ENCODE peak calls at places on chromosomes 16 and 17, in four cellular contexts. One of them, this sample, is unnamed.

GRCh38 chr16:87681990-87682570 is 79.8 kb downstream of the JPH3 start:
- DNase-seq in K562: no peak
- DNase-seq in H1: no peak
- DNase-seq in HepG2: peak
- DNase-seq in this sample: peak

GRCh38 chr16:10178079-10178478 is 4.1 kb downstream of the GRIN2A start:
- DNase-seq in K562: no peak
- DNase-seq in H1: no peak
- DNase-seq in HepG2: no peak
- DNase-seq in this sample: no peak

GRCh38 chr17:40038882-40039513 is 15.2 kb downstream of the MED24 start:
- DNase-seq in K562: no peak
- DNase-seq in H1: no peak
- DNase-seq in HepG2: peak
- DNase-seq in this sample: peak

GRCh38 chr17:73613271-73613941 is 30.8 kb downstream of the SDK2 start:
- DNase-seq in K562: no peak
- DNase-seq in H1: peak
- DNase-seq in HepG2: no peak
- DNase-seq in this sample: no peak

GRCh38 chr17:82985973-82986372 is 93.4 kb upstream of the METRNL start:
- DNase-seq in K562: no peak
- DNase-seq in H1: no peak
- DNase-seq in HepG2: no peak
- DNase-seq in this sample: no peak

GRCh38 chr17:41420134-41420533 is 4.3 kb downstream of the KRT37 start:
- DNase-seq in K562: no peak
- DNase-seq in H1: no peak
- DNase-seq in HepG2: no peak
- DNase-seq in this sample: no peak

GRCh38 chr17:4498461-4499397 is at the start of gene SPNS2:
- DNase-seq in K562: peak
- DNase-seq in H1: no peak
- DNase-seq in HepG2: no peak
- DNase-seq in this sample: peak

GRCh38 chr16:1049113-1049975 is 23.2 kb upstream of the SSTR5 start:
- DNase-seq in K562: no peak
- DNase-seq in H1: no peak
- DNase-seq in HepG2: no peak
- DNase-seq in this sample: no peak

GRCh38 chr16:56614549-56614991 is 6.2 kb downstream of the MT2A start:
- DNase-seq in K562: no peak
- DNase-seq in H1: no peak
- DNase-seq in HepG2: peak
- DNase-seq in this sample: peak

GRCh38 chr17:45813051-45813731 is 29.1 kb downstream of the CRHR1 start:
- DNase-seq in K562: peak
- DNase-seq in H1: peak
- DNase-seq in HepG2: no peak
- DNase-seq in this sample: no peak

GRCh38 chr17:42428141-42428944 is 5.3 kb upstream of the CAVIN1 start:
- DNase-seq in K562: no peak
- DNase-seq in H1: no peak
- DNase-seq in HepG2: peak
- DNase-seq in this sample: peak

GRCh38 chr17:14552311-14552710 is 251.4 kb downstream of the HS3ST3B1 start:
- DNase-seq in K562: no peak
- DNase-seq in H1: no peak
- DNase-seq in HepG2: no peak
- DNase-seq in this sample: no peak

GRCh38 chr17:44820631-44821196 is 9.4 kb downstream of the GJC1 start:
- DNase-seq in K562: no peak
- DNase-seq in H1: no peak
- DNase-seq in HepG2: peak
- DNase-seq in this sample: peak

GRCh38 chr17:74052993-74053744 is 150.3 kb upstream of the RPL38 start:
- DNase-seq in K562: no peak
- DNase-seq in H1: no peak
- DNase-seq in HepG2: no peak
- DNase-seq in this sample: no peak

GRCh38 chr17:52024296-52024870 is 134.1 kb downstream of the CA10 start:
- DNase-seq in K562: no peak
- DNase-seq in H1: no peak
- DNase-seq in HepG2: no peak
- DNase-seq in this sample: no peak

GRCh38 chr16:10951016-10951415 is 6.7 kb downstream of the CLEC16A start:
- DNase-seq in K562: no peak
- DNase-seq in H1: no peak
- DNase-seq in HepG2: no peak
- DNase-seq in this sample: no peak

GRCh38 chr17:75509528-75510258 is 5.6 kb downstream of the CASKIN2 start:
- DNase-seq in K562: no peak
- DNase-seq in H1: no peak
- DNase-seq in HepG2: no peak
- DNase-seq in this sample: no peak

GRCh38 chr17:45314761-45315549 is 1.9 kb downstream of the MAP3K14 start:
- DNase-seq in K562: no peak
- DNase-seq in H1: no peak
- DNase-seq in HepG2: no peak
- DNase-seq in this sample: peak

GRCh38 chr16:89925596-89926079 is 2.5 kb downstream of the TUBB3 start:
- DNase-seq in K562: no peak
- DNase-seq in H1: no peak
- DNase-seq in HepG2: no peak
- DNase-seq in this sample: no peak
- TF ChIP-seq RNF2 in K562: no peak
- TF ChIP-seq RNF2 in H1: no peak
- TF ChIP-seq RNF2 in HepG2: no peak
- TF ChIP-seq RNF2 in this sample: no peak

GRCh38 chr16:12062343-12063003 is 85.9 kb downstream of the SNX29 start:
- DNase-seq in K562: no peak
- DNase-seq in H1: no peak
- DNase-seq in HepG2: no peak
- DNase-seq in this sample: no peak
- TF ChIP-seq RNF2 in K562: no peak
- TF ChIP-seq RNF2 in H1: no peak
- TF ChIP-seq RNF2 in HepG2: no peak
- TF ChIP-seq RNF2 in this sample: no peak

DNA sequence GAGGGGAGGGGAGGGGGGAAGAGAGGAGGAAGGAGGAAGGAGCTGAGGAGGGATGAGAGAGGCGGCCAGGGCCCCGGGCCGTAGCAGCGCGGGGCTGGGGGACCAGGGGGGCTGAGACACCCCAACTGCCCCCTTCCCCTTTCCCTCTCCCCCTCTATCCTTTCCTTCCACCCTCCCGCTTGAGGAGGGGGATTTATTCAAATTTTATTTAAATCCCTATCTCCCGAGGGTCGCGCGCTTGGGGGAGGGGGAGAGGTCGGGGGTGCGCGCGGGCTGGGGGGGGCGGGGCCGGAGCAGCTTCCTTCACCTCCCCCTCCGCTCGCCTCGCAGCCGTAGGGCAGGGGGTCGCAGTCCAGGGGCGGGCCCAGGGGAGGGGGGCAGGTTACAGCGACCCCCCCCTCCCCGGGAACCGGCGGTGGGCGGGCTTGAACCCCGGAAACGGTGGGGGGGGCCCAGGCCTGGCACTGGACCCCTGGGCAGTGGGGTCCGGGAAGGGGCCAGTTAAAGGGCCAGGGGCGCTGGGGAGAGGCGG is at the start of gene FBXL19:
- DNase-seq in K562: no peak
- DNase-seq in H1: no peak
- DNase-seq in HepG2: no peak
- DNase-seq in this sample: no peak
- TF ChIP-seq RNF2 in K562: no peak
- TF ChIP-seq RNF2 in H1: no peak
- TF ChIP-seq RNF2 in HepG2: no peak
- TF ChIP-seq RNF2 in this sample: no peak

GRCh38 chr17:48545022-48545376 is at the start of gene HOXB2:
- DNase-seq in K562: peak
- DNase-seq in H1: no peak
- DNase-seq in HepG2: no peak
- DNase-seq in this sample: no peak
- TF ChIP-seq RNF2 in K562: no peak
- TF ChIP-seq RNF2 in H1: no peak
- TF ChIP-seq RNF2 in HepG2: no peak
- TF ChIP-seq RNF2 in this sample: no peak

DNA sequence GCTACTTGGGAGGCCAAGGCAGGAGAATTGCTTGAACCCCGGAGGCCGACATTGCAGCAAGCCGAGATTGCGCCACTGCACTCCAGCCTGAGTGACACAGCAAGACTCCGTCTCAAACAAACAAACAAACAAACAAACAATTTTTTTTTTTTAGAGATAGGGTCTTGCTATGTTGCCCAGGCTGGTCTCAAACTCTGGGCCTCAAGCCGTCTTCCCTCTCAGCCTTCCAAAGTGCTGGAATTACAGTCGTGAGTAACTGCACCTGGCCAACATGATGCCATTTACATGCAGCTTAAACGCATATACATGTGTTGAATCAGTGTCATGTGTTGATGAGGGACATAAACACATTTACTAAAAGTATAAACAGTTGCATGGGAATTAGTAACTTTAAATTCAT is 2.0 kb upstream of the SLFN5 start:
- DNase-seq in K562: no peak
- DNase-seq in H1: no peak
- DNase-seq in HepG2: no peak
- DNase-seq in this sample: no peak
- TF ChIP-seq RNF2 in K562: no peak
- TF ChIP-seq RNF2 in H1: no peak
- TF ChIP-seq RNF2 in HepG2: no peak
- TF ChIP-seq RNF2 in this sample: no peak

GRCh38 chr16:27301236-27301861 is 12.4 kb upstream of the IL4R start:
- DNase-seq in K562: no peak
- DNase-seq in H1: no peak
- DNase-seq in HepG2: no peak
- DNase-seq in this sample: no peak

GRCh38 chr16:27303256-27304100 is 10.3 kb upstream of the IL4R start:
- DNase-seq in K562: no peak
- DNase-seq in H1: no peak
- DNase-seq in HepG2: no peak
- DNase-seq in this sample: no peak

GRCh38 chr16:27304102-27304501 is 9.7 kb upstream of the IL4R start:
- DNase-seq in K562: no peak
- DNase-seq in H1: no peak
- DNase-seq in HepG2: no peak
- DNase-seq in this sample: no peak

GRCh38 chr16:27304881-27305280 is 8.9 kb upstream of the IL4R start:
- DNase-seq in K562: no peak
- DNase-seq in H1: no peak
- DNase-seq in HepG2: no peak
- DNase-seq in this sample: no peak

GRCh38 chr16:27302126-27302525 is 11.6 kb upstream of the IL4R start:
- DNase-seq in K562: no peak
- DNase-seq in H1: no peak
- DNase-seq in HepG2: no peak
- DNase-seq in this sample: no peak
- TF ChIP-seq RNF2 in K562: no peak
- TF ChIP-seq RNF2 in H1: no peak
- TF ChIP-seq RNF2 in HepG2: no peak
- TF ChIP-seq RNF2 in this sample: no peak

GRCh38 chr17:21173543-21173942 is 40.4 kb downstream of the TMEM11 start:
- DNase-seq in K562: no peak
- DNase-seq in H1: no peak
- DNase-seq in HepG2: no peak
- DNase-seq in this sample: no peak

GRCh38 chr17:21171970-21172510 is 41.9 kb downstream of the TMEM11 start:
- DNase-seq in K562: no peak
- DNase-seq in H1: no peak
- DNase-seq in HepG2: no peak
- DNase-seq in this sample: no peak

GRCh38 chr17:21170829-21171228 is 43.1 kb downstream of the TMEM11 start:
- DNase-seq in K562: no peak
- DNase-seq in H1: no peak
- DNase-seq in HepG2: no peak
- DNase-seq in this sample: no peak

GRCh38 chr17:21169496-21169895 is 42.7 kb downstream of the DHRS7B start:
- DNase-seq in K562: no peak
- DNase-seq in H1: no peak
- DNase-seq in HepG2: no peak
- DNase-seq in this sample: no peak

GRCh38 chr17:21171309-21171922 is 42.5 kb downstream of the TMEM11 start:
- DNase-seq in K562: no peak
- DNase-seq in H1: no peak
- DNase-seq in HepG2: no peak
- DNase-seq in this sample: no peak
- TF ChIP-seq RNF2 in K562: no peak
- TF ChIP-seq RNF2 in H1: no peak
- TF ChIP-seq RNF2 in HepG2: no peak
- TF ChIP-seq RNF2 in this sample: no peak

GRCh38 chr16:73692861-73693260 is 603.8 kb upstream of the PSMD7 start:
- DNase-seq in K562: no peak
- DNase-seq in H1: no peak
- DNase-seq in HepG2: no peak
- DNase-seq in this sample: no peak

DNA sequence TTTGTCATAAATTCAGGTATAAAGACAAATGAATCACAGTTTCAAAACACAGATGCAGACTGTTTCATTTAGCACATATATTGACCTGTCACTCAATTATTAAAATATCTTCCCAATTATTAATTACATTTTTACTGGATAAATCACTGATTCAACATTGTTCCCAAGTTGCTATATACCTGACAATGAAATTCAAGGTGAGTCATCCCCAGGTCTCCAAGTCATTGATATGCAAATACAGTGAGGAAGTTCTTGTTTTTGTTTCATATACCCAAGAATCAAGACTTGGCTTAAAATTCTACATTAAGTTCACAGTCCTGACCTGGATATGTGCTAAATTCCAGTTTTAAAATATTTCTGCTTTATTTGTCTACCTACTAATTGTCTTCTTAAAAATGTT is 599.3 kb upstream of the PSMD7 start:
- DNase-seq in K562: no peak
- DNase-seq in H1: no peak
- DNase-seq in HepG2: no peak
- DNase-seq in this sample: no peak
- TF ChIP-seq RNF2 in K562: no peak
- TF ChIP-seq RNF2 in H1: no peak
- TF ChIP-seq RNF2 in HepG2: no peak
- TF ChIP-seq RNF2 in this sample: no peak

GRCh38 chr17:12813680-12814079 is 24.4 kb downstream of the ARHGAP44 start:
- DNase-seq in K562: no peak
- DNase-seq in H1: no peak
- DNase-seq in HepG2: no peak
- DNase-seq in this sample: no peak

GRCh38 chr17:12821376-12821940 is 32.2 kb downstream of the ARHGAP44 start:
- DNase-seq in K562: no peak
- DNase-seq in H1: no peak
- DNase-seq in HepG2: no peak
- DNase-seq in this sample: no peak

GRCh38 chr17:12814718-12815117 is 25.4 kb downstream of the ARHGAP44 start:
- DNase-seq in K562: no peak
- DNase-seq in H1: no peak
- DNase-seq in HepG2: no peak
- DNase-seq in this sample: no peak

GRCh38 chr17:12812877-12813276 is 23.6 kb downstream of the ARHGAP44 start:
- DNase-seq in K562: no peak
- DNase-seq in H1: no peak
- DNase-seq in HepG2: no peak
- DNase-seq in this sample: no peak

GRCh38 chr17:12815642-12816141 is 26.4 kb downstream of the ARHGAP44 start:
- DNase-seq in K562: no peak
- DNase-seq in H1: no peak
- DNase-seq in HepG2: no peak
- DNase-seq in this sample: no peak
- TF ChIP-seq RNF2 in K562: no peak
- TF ChIP-seq RNF2 in H1: no peak
- TF ChIP-seq RNF2 in HepG2: no peak
- TF ChIP-seq RNF2 in this sample: no peak

This sample was measured in A549.